ENCODE peak calls at places on chromosomes 3 and 15, in four cellular contexts. One of them, this sample, is unnamed. For H3K4me1, the result is how much of the 10 kb centered on the place peaks cover.

GRCh38 chr3:127722928-127723603 is 50.3 kb downstream of the ABTB1 start:
- DNase-seq in lower lobe of right lung: no peak
- DNase-seq in HCT116: no peak
- DNase-seq in tibial artery: no peak
- DNase-seq in this sample: no peak

GRCh38 chr15:80752204-80752603 is 27.0 kb upstream of the CEMIP start:
- DNase-seq in lower lobe of right lung: no peak
- DNase-seq in HCT116: no peak
- DNase-seq in tibial artery: no peak
- DNase-seq in this sample: no peak

GRCh38 chr3:40864146-40864782 is 335.0 kb upstream of the CTNNB1 start:
- DNase-seq in lower lobe of right lung: no peak
- DNase-seq in HCT116: no peak
- DNase-seq in tibial artery: no peak
- DNase-seq in this sample: no peak

GRCh38 chr3:41234823-41235722 is 35.8 kb downstream of the CTNNB1 start:
- DNase-seq in lower lobe of right lung: no peak
- DNase-seq in HCT116: no peak
- DNase-seq in tibial artery: no peak
- DNase-seq in this sample: no peak

GRCh38 chr3:15647629-15648167 is 46.2 kb downstream of the BTD start:
- DNase-seq in lower lobe of right lung: no peak
- DNase-seq in HCT116: no peak
- DNase-seq in tibial artery: no peak
- DNase-seq in this sample: no peak

GRCh38 chr3:115074502-115074901 is 72.6 kb downstream of the ZBTB20 start:
- DNase-seq in lower lobe of right lung: no peak
- DNase-seq in HCT116: no peak
- DNase-seq in tibial artery: no peak
- DNase-seq in this sample: no peak

GRCh38 chr3:163811996-163812395 is 1266.3 kb downstream of the SI start:
- DNase-seq in lower lobe of right lung: no peak
- DNase-seq in HCT116: no peak
- DNase-seq in tibial artery: no peak
- DNase-seq in this sample: no peak

GRCh38 chr3:78941587-78941986 is 826.2 kb downstream of the ROBO1 start:
- DNase-seq in lower lobe of right lung: no peak
- DNase-seq in HCT116: no peak
- DNase-seq in tibial artery: no peak
- DNase-seq in this sample: no peak

GRCh38 chr3:124700880-124701684 is 29.2 kb upstream of the UMPS start:
- DNase-seq in lower lobe of right lung: no peak
- DNase-seq in HCT116: no peak
- DNase-seq in tibial artery: no peak
- DNase-seq in this sample: no peak

GRCh38 chr3:152472606-152472954 is 203.9 kb downstream of the MBNL1 start:
- DNase-seq in lower lobe of right lung: no peak
- DNase-seq in HCT116: no peak
- DNase-seq in tibial artery: no peak
- DNase-seq in this sample: no peak

GRCh38 chr15:88769161-88769971 is 33.9 kb upstream of the ACAN start:
- DNase-seq in lower lobe of right lung: no peak
- DNase-seq in HCT116: no peak
- DNase-seq in tibial artery: no peak
- DNase-seq in this sample: no peak

GRCh38 chr3:39189648-39190269 is 2.6 kb downstream of the XIRP1 start:
- DNase-seq in lower lobe of right lung: peak
- DNase-seq in HCT116: peak
- DNase-seq in tibial artery: peak
- DNase-seq in this sample: no peak

GRCh38 chr3:55690161-55690560 is 203.1 kb upstream of the WNT5A start:
- DNase-seq in lower lobe of right lung: no peak
- DNase-seq in HCT116: no peak
- DNase-seq in tibial artery: no peak
- DNase-seq in this sample: no peak

GRCh38 chr3:87025636-87026035 is 34.7 kb upstream of the VGLL3 start:
- DNase-seq in lower lobe of right lung: no peak
- DNase-seq in HCT116: no peak
- DNase-seq in tibial artery: no peak
- DNase-seq in this sample: no peak

GRCh38 chr15:38149315-38149714 is 103.3 kb upstream of the SPRED1 start:
- DNase-seq in lower lobe of right lung: no peak
- DNase-seq in HCT116: no peak
- DNase-seq in tibial artery: no peak
- DNase-seq in this sample: no peak

GRCh38 chr3:111619833-111620232 is 24.7 kb upstream of the ZBED2 start:
- DNase-seq in lower lobe of right lung: no peak
- DNase-seq in HCT116: no peak
- DNase-seq in tibial artery: no peak
- DNase-seq in this sample: no peak

GRCh38 chr3:70861234-70861633 is 548.8 kb upstream of the MDFIC2 start:
- DNase-seq in lower lobe of right lung: no peak
- DNase-seq in HCT116: no peak
- DNase-seq in tibial artery: no peak
- DNase-seq in this sample: no peak

GRCh38 chr15:99707481-99708270 is 25.6 kb downstream of the LYSMD4 start:
- DNase-seq in lower lobe of right lung: no peak
- DNase-seq in HCT116: no peak
- DNase-seq in tibial artery: no peak
- DNase-seq in this sample: no peak

GRCh38 chr15:79673416-79674123 is 223.2 kb downstream of the MTHFS start:
- DNase-seq in lower lobe of right lung: no peak
- DNase-seq in HCT116: no peak
- DNase-seq in tibial artery: no peak
- DNase-seq in this sample: no peak

GRCh38 chr3:67635257-67635656 is 19.2 kb downstream of the SUCLG2 start:
- DNase-seq in lower lobe of right lung: no peak
- DNase-seq in HCT116: no peak
- DNase-seq in tibial artery: no peak
- DNase-seq in this sample: no peak

GRCh38 chr15:36117394-36117793 is 462.0 kb upstream of the CDIN1 start:
- DNase-seq in lower lobe of right lung: no peak
- DNase-seq in HCT116: no peak
- DNase-seq in tibial artery: no peak
- DNase-seq in this sample: no peak

GRCh38 chr15:73959801-73960200 is 32.3 kb downstream of the STOML1 start:
- DNase-seq in lower lobe of right lung: no peak
- DNase-seq in HCT116: no peak
- DNase-seq in tibial artery: no peak
- DNase-seq in this sample: no peak

DNA sequence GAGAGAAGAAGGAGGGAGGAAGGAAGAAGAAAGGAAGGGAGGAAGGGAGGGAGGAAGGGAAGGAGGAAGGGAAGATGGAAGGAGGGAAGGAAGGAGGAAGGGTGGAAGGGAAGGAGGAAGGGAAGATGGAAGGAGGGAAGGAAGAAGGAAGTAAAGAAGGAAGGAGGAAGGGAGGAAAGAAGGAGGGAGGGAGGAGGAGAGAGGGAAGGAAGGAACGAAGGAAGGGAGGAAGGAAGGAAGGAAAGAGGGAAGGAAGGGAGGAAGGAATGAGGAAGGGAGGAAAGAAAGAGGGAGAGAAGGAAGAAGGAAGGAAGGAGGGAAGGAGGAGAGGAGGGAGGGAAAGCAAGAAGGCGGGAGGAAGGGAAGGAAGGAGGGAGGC is 31.9 kb upstream of the ALDH1L1 start:
- DNase-seq in lower lobe of right lung: no peak
- DNase-seq in HCT116: no peak
- DNase-seq in tibial artery: no peak
- DNase-seq in this sample: no peak
- H3K4me3 ChIP-seq in lower lobe of right lung: peak
- H3K4me3 ChIP-seq in HCT116: peak
- H3K4me3 ChIP-seq in tibial artery: no peak
- H3K4me3 ChIP-seq in this sample: peak

GRCh38 chr15:85381850-85382751 is 1.7 kb downstream of the AKAP13 start:
- DNase-seq in lower lobe of right lung: no peak
- DNase-seq in HCT116: no peak
- DNase-seq in tibial artery: no peak
- DNase-seq in this sample: no peak
- H3K4me1 ChIP-seq in lower lobe of right lung: under half
- H3K4me1 ChIP-seq in HCT116: under half
- H3K4me1 ChIP-seq in tibial artery: under half
- H3K4me1 ChIP-seq in this sample: half or more

GRCh38 chr3:20320489-20320888 is 134.5 kb upstream of the SGO1 start:
- DNase-seq in lower lobe of right lung: no peak
- DNase-seq in HCT116: no peak
- DNase-seq in tibial artery: no peak
- DNase-seq in this sample: no peak

GRCh38 chr3:20321391-20322047 is 135.5 kb upstream of the SGO1 start:
- DNase-seq in lower lobe of right lung: no peak
- DNase-seq in HCT116: no peak
- DNase-seq in tibial artery: no peak
- DNase-seq in this sample: no peak

GRCh38 chr3:20324664-20325478 is 138.9 kb upstream of the SGO1 start:
- DNase-seq in lower lobe of right lung: no peak
- DNase-seq in HCT116: no peak
- DNase-seq in tibial artery: no peak
- DNase-seq in this sample: no peak

GRCh38 chr3:20323307-20323927 is 137.4 kb upstream of the SGO1 start:
- DNase-seq in lower lobe of right lung: no peak
- DNase-seq in HCT116: no peak
- DNase-seq in tibial artery: no peak
- DNase-seq in this sample: no peak

DNA sequence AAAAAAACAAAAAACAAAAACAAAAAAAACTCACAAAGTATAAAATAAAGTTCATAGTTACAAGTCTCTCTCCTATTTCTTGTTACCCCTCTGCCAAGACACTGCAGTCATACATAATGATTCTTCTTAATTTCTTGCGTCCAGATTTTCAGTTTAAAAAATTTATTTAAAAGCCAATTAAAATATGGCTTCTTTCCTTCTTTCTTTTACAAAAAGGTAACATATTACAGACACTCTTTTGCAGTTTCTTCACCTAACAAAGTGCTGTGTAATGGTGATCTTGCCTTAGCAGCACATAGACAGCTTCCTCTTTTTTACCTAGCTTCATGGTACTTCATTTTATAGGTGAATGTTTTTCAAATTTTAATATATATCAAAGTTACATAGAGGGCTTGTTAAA is 136.1 kb upstream of the SGO1 start:
- DNase-seq in lower lobe of right lung: no peak
- DNase-seq in HCT116: no peak
- DNase-seq in tibial artery: no peak
- DNase-seq in this sample: no peak
- TF ChIP-seq CTCF in lower lobe of right lung: no peak
- TF ChIP-seq CTCF in HCT116: no peak
- TF ChIP-seq CTCF in tibial artery: no peak
- TF ChIP-seq CTCF in this sample: no peak

GRCh38 chr3:150061288-150062018 is 90.8 kb upstream of the PFN2 start:
- DNase-seq in lower lobe of right lung: no peak
- DNase-seq in HCT116: no peak
- DNase-seq in tibial artery: no peak
- DNase-seq in this sample: no peak

GRCh38 chr3:150064952-150065351 is 94.3 kb upstream of the PFN2 start:
- DNase-seq in lower lobe of right lung: no peak
- DNase-seq in HCT116: no peak
- DNase-seq in tibial artery: no peak
- DNase-seq in this sample: no peak

GRCh38 chr3:150063237-150063636 is 92.5 kb upstream of the PFN2 start:
- DNase-seq in lower lobe of right lung: no peak
- DNase-seq in HCT116: no peak
- DNase-seq in tibial artery: no peak
- DNase-seq in this sample: no peak

GRCh38 chr3:150059729-150060128 is 89.0 kb upstream of the PFN2 start:
- DNase-seq in lower lobe of right lung: no peak
- DNase-seq in HCT116: no peak
- DNase-seq in tibial artery: no peak
- DNase-seq in this sample: no peak

GRCh38 chr3:150062492-150062891 is 91.8 kb upstream of the PFN2 start:
- DNase-seq in lower lobe of right lung: no peak
- DNase-seq in HCT116: no peak
- DNase-seq in tibial artery: no peak
- DNase-seq in this sample: no peak
- H3K4me3 ChIP-seq in lower lobe of right lung: no peak
- H3K4me3 ChIP-seq in HCT116: no peak
- H3K4me3 ChIP-seq in tibial artery: peak
- H3K4me3 ChIP-seq in this sample: peak

GRCh38 chr3:5010706-5011554 is 31.7 kb downstream of the BHLHE40 start:
- DNase-seq in lower lobe of right lung: no peak
- DNase-seq in HCT116: no peak
- DNase-seq in tibial artery: no peak
- DNase-seq in this sample: no peak
- H3K4me1 ChIP-seq in lower lobe of right lung: under half
- H3K4me1 ChIP-seq in HCT116: under half
- H3K4me1 ChIP-seq in tibial artery: under half
- H3K4me1 ChIP-seq in this sample: under half